ENCODE peak calls at places on chromosomes 5 and 9, in five cellular contexts. One of them, this sample, is unnamed.

GRCh38 chr5:178081571-178082244 is 31.6 kb upstream of the N4BP3 start:
- DNase-seq in neural crest cell: no peak
- DNase-seq in left ventricle myocardium superior: no peak
- DNase-seq in fibroblast of pulmonary artery: no peak
- DNase-seq in nucleus accumbens: no peak
- DNase-seq in this sample: no peak

GRCh38 chr5:113804264-113804663 is 290.8 kb downstream of the YTHDC2 start:
- DNase-seq in left ventricle myocardium superior: no peak
- DNase-seq in neural crest cell: no peak
- DNase-seq in fibroblast of pulmonary artery: no peak
- DNase-seq in nucleus accumbens: no peak
- DNase-seq in this sample: no peak

GRCh38 chr5:175829718-175830585 is 41.4 kb upstream of the CPLX2 start:
- DNase-seq in neural crest cell: no peak
- DNase-seq in fibroblast of pulmonary artery: no peak
- DNase-seq in nucleus accumbens: no peak
- DNase-seq in left ventricle myocardium superior: no peak
- DNase-seq in this sample: no peak

GRCh38 chr5:136717917-136718316 is 352.6 kb upstream of the TRPC7 start:
- DNase-seq in neural crest cell: no peak
- DNase-seq in fibroblast of pulmonary artery: no peak
- DNase-seq in nucleus accumbens: no peak
- DNase-seq in left ventricle myocardium superior: no peak
- DNase-seq in this sample: no peak

GRCh38 chr5:102561894-102562760 is 63.3 kb upstream of the SLCO6A1 start:
- DNase-seq in left ventricle myocardium superior: peak; percentile 49
- DNase-seq in nucleus accumbens: peak; percentile 3
- DNase-seq in neural crest cell: peak; percentile 28
- DNase-seq in fibroblast of pulmonary artery: peak; percentile 21
- DNase-seq in this sample: no peak

GRCh38 chr9:133087429-133088145 is 25.8 kb downstream of the CEL start:
- DNase-seq in fibroblast of pulmonary artery: no peak
- DNase-seq in left ventricle myocardium superior: no peak
- DNase-seq in nucleus accumbens: no peak
- DNase-seq in neural crest cell: no peak
- DNase-seq in this sample: no peak

GRCh38 chr5:41695920-41696582 is 174.2 kb downstream of the OXCT1 start:
- DNase-seq in nucleus accumbens: no peak
- DNase-seq in fibroblast of pulmonary artery: no peak
- DNase-seq in left ventricle myocardium superior: no peak
- DNase-seq in neural crest cell: no peak
- DNase-seq in this sample: no peak

GRCh38 chr5:94304146-94304545 is 314.3 kb downstream of the KIAA0825 start:
- DNase-seq in left ventricle myocardium superior: no peak
- DNase-seq in neural crest cell: no peak
- DNase-seq in fibroblast of pulmonary artery: no peak
- DNase-seq in nucleus accumbens: no peak
- DNase-seq in this sample: no peak

GRCh38 chr5:163473613-163474243 is 13.3 kb downstream of the HMMR start:
- DNase-seq in neural crest cell: no peak
- DNase-seq in fibroblast of pulmonary artery: peak; percentile 55
- DNase-seq in left ventricle myocardium superior: no peak
- DNase-seq in nucleus accumbens: no peak
- DNase-seq in this sample: no peak

GRCh38 chr9:104658496-104659195 is 35.7 kb upstream of the OR13D1 start:
- DNase-seq in neural crest cell: no peak
- DNase-seq in left ventricle myocardium superior: no peak
- DNase-seq in nucleus accumbens: no peak
- DNase-seq in fibroblast of pulmonary artery: no peak
- DNase-seq in this sample: no peak

GRCh38 chr5:31781772-31782171 is 142.8 kb downstream of the PDZD2 start:
- DNase-seq in fibroblast of pulmonary artery: no peak
- DNase-seq in left ventricle myocardium superior: no peak
- DNase-seq in nucleus accumbens: peak; percentile 9
- DNase-seq in neural crest cell: no peak
- DNase-seq in this sample: no peak

GRCh38 chr5:134436523-134437339 is 25.1 kb upstream of the CDKN2AIPNL start:
- DNase-seq in nucleus accumbens: peak; percentile 29
- DNase-seq in neural crest cell: no peak
- DNase-seq in left ventricle myocardium superior: peak; percentile 72
- DNase-seq in fibroblast of pulmonary artery: peak; percentile 76
- DNase-seq in this sample: peak; percentile 97